ENCODE peak calls at places on chromosomes 12 and 14, in eight cellular contexts. One of them, this sample, is unnamed.

GRCh38 chr12:127485528-127485927 is 781.4 kb upstream of the TMEM132C start:
- DNase-seq in left ventricle myocardium inferior: no peak
- DNase-seq in hepatocyte: peak; percentile 77
- DNase-seq in aorta: no peak
- DNase-seq in PC-3: peak; percentile 98
- DNase-seq in transverse colon: peak; percentile 13
- DNase-seq in OCI-LY7: no peak
- DNase-seq in CD8-positive, alpha-beta T cell: no peak
- DNase-seq in this sample: no peak

GRCh38 chr12:57720606-57721595 is 17.6 kb downstream of the AGAP2 start:
- DNase-seq in hepatocyte: peak; percentile 2
- DNase-seq in transverse colon: no peak
- DNase-seq in OCI-LY7: no peak
- DNase-seq in left ventricle myocardium inferior: no peak
- DNase-seq in PC-3: no peak
- DNase-seq in aorta: no peak
- DNase-seq in CD8-positive, alpha-beta T cell: no peak
- DNase-seq in this sample: no peak

GRCh38 chr12:52569726-52570125 is 3.9 kb downstream of the KRT74 start:
- DNase-seq in aorta: no peak
- DNase-seq in transverse colon: no peak
- DNase-seq in CD8-positive, alpha-beta T cell: no peak
- DNase-seq in left ventricle myocardium inferior: no peak
- DNase-seq in OCI-LY7: no peak
- DNase-seq in PC-3: no peak
- DNase-seq in hepatocyte: no peak
- DNase-seq in this sample: no peak

GRCh38 chr12:83985068-83985467 is 927.5 kb downstream of the SLC6A15 start:
- DNase-seq in transverse colon: no peak
- DNase-seq in OCI-LY7: no peak
- DNase-seq in left ventricle myocardium inferior: no peak
- DNase-seq in PC-3: peak; percentile 39
- DNase-seq in aorta: no peak
- DNase-seq in CD8-positive, alpha-beta T cell: no peak
- DNase-seq in hepatocyte: no peak
- DNase-seq in this sample: no peak

GRCh38 chr12:42716521-42716920 is 127.0 kb upstream of the PRICKLE1 start:
- DNase-seq in OCI-LY7: no peak
- DNase-seq in PC-3: no peak
- DNase-seq in left ventricle myocardium inferior: no peak
- DNase-seq in hepatocyte: no peak
- DNase-seq in transverse colon: no peak
- DNase-seq in aorta: no peak
- DNase-seq in CD8-positive, alpha-beta T cell: no peak
- DNase-seq in this sample: no peak

GRCh38 chr12:9926876-9927275 is 5.3 kb downstream of the CLEC2A start:
- DNase-seq in transverse colon: no peak
- DNase-seq in aorta: no peak
- DNase-seq in CD8-positive, alpha-beta T cell: no peak
- DNase-seq in left ventricle myocardium inferior: no peak
- DNase-seq in OCI-LY7: no peak
- DNase-seq in hepatocyte: no peak
- DNase-seq in PC-3: no peak
- DNase-seq in this sample: no peak

GRCh38 chr14:22472466-22472865 is 116.6 kb downstream of the DAD1 start:
- DNase-seq in OCI-LY7: no peak
- DNase-seq in aorta: no peak
- DNase-seq in CD8-positive, alpha-beta T cell: no peak
- DNase-seq in left ventricle myocardium inferior: no peak
- DNase-seq in PC-3: no peak
- DNase-seq in hepatocyte: no peak
- DNase-seq in transverse colon: no peak
- DNase-seq in this sample: no peak

GRCh38 chr14:95760596-95760995 is 46.7 kb upstream of the TCL1A start:
- DNase-seq in PC-3: no peak
- DNase-seq in aorta: no peak
- DNase-seq in hepatocyte: no peak
- DNase-seq in OCI-LY7: no peak
- DNase-seq in transverse colon: no peak
- DNase-seq in left ventricle myocardium inferior: no peak
- DNase-seq in CD8-positive, alpha-beta T cell: no peak
- DNase-seq in this sample: no peak

GRCh38 chr12:47408171-47408871 is 297.5 kb downstream of the RPAP3 start:
- DNase-seq in transverse colon: peak; percentile 16
- DNase-seq in hepatocyte: peak; percentile 21
- DNase-seq in CD8-positive, alpha-beta T cell: no peak
- DNase-seq in left ventricle myocardium inferior: no peak
- DNase-seq in PC-3: peak; percentile 83
- DNase-seq in aorta: no peak
- DNase-seq in OCI-LY7: peak; percentile 81
- DNase-seq in this sample: peak; percentile 38

GRCh38 chr14:22791302-22791701 is 23.9 kb downstream of the SLC7A7 start:
- DNase-seq in OCI-LY7: no peak
- DNase-seq in transverse colon: no peak
- DNase-seq in hepatocyte: peak; percentile 73
- DNase-seq in aorta: no peak
- DNase-seq in CD8-positive, alpha-beta T cell: no peak
- DNase-seq in PC-3: peak; percentile 50
- DNase-seq in left ventricle myocardium inferior: no peak
- DNase-seq in this sample: no peak

GRCh38 chr14:104983231-104983721 is 2.3 kb upstream of the CLBA1 start:
- DNase-seq in transverse colon: no peak
- DNase-seq in hepatocyte: peak; percentile 4
- DNase-seq in PC-3: no peak
- DNase-seq in aorta: no peak
- DNase-seq in OCI-LY7: no peak
- DNase-seq in left ventricle myocardium inferior: no peak
- DNase-seq in CD8-positive, alpha-beta T cell: no peak
- DNase-seq in this sample: no peak

GRCh38 chr12:103308396-103308795 is 187.4 kb downstream of the C12orf42 start:
- DNase-seq in left ventricle myocardium inferior: no peak
- DNase-seq in transverse colon: no peak
- DNase-seq in aorta: no peak
- DNase-seq in CD8-positive, alpha-beta T cell: no peak
- DNase-seq in OCI-LY7: no peak
- DNase-seq in PC-3: no peak
- DNase-seq in hepatocyte: no peak
- DNase-seq in this sample: no peak

GRCh38 chr14:36524874-36525745 is 5.1 kb upstream of the NKX2-1 start:
- DNase-seq in PC-3: peak; percentile 62
- DNase-seq in left ventricle myocardium inferior: no peak
- DNase-seq in OCI-LY7: no peak
- DNase-seq in aorta: no peak
- DNase-seq in transverse colon: peak; percentile 36
- DNase-seq in hepatocyte: peak; percentile 71
- DNase-seq in CD8-positive, alpha-beta T cell: no peak
- DNase-seq in this sample: no peak

GRCh38 chr12:49761677-49762467 is 20.5 kb downstream of the TMBIM6 start:
- DNase-seq in PC-3: no peak
- DNase-seq in OCI-LY7: no peak
- DNase-seq in left ventricle myocardium inferior: no peak
- DNase-seq in transverse colon: no peak
- DNase-seq in CD8-positive, alpha-beta T cell: no peak
- DNase-seq in aorta: no peak
- DNase-seq in hepatocyte: no peak
- DNase-seq in this sample: no peak

GRCh38 chr12:101823891-101824290 is 6.9 kb downstream of the GNPTAB start:
- DNase-seq in transverse colon: peak; percentile 50
- DNase-seq in OCI-LY7: peak; percentile 93
- DNase-seq in left ventricle myocardium inferior: peak; percentile 39
- DNase-seq in PC-3: peak; percentile 64
- DNase-seq in CD8-positive, alpha-beta T cell: peak; percentile 51
- DNase-seq in aorta: no peak
- DNase-seq in hepatocyte: peak; percentile 23
- DNase-seq in this sample: peak; percentile 80

GRCh38 chr14:50530794-50531193 is 1.6 kb downstream of the MAP4K5 start:
- DNase-seq in PC-3: peak; percentile 26
- DNase-seq in left ventricle myocardium inferior: no peak
- DNase-seq in hepatocyte: no peak
- DNase-seq in aorta: no peak
- DNase-seq in transverse colon: no peak
- DNase-seq in CD8-positive, alpha-beta T cell: no peak
- DNase-seq in OCI-LY7: peak; percentile 10
- DNase-seq in this sample: no peak
- H3K27ac ChIP-seq in PC-3: peak overlapping the region; percentile 72
- H3K27ac ChIP-seq in left ventricle myocardium inferior: no peak overlapping the region
- H3K27ac ChIP-seq in hepatocyte: peak overlapping the region; percentile 99
- H3K27ac ChIP-seq in aorta: no peak overlapping the region
- H3K27ac ChIP-seq in transverse colon: peak overlapping the region; percentile 97
- H3K27ac ChIP-seq in CD8-positive, alpha-beta T cell: no peak overlapping the region
- H3K27ac ChIP-seq in OCI-LY7: no peak overlapping the region
- H3K27ac ChIP-seq in this sample: no peak overlapping the region

DNA sequence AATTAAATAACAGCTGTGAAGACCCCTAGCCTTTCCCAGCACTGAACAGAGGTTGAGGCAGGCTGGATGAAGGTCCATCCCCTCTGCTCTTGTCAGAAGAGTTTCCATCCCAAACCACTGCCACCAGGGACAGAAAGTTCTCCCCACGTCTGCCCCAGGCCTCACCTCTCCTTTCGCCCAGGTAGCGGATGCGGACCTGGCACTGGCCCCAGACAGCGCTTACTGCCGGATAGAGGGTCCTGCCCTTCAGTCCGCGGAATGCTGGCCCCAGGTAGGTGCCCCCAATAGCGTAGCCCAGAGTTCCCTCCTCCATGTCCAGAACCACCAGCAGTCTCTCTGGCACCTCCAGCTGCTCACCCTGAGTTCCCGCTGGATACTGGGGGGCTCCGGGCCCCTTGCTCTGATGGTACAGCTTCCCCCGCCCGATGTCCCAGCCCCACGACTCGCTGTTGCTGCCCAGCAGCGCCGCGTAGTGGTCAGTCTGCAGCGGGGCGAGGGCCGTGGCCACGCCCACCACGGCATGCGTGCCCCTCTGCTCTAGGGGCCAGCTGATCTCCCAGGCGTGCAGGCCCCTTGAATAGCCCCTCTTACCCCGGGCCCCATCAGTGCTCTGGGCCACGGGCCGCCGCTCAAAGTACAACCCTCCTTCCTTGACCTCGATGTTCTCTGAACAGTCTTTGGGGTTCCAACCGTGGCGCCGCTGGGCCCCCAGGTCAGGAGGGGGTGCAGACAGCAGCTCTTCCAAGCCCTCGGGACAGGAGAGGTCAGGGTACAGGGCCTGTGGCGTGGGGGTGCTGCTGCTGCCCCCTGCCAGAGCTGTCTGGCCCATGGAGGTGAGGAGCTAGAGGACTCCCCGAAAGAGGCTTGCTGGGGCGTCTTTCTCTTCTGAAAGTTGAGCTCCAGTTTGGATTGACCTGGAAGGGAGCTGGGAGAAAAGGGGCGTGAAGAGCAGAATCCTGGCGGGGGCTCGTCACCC is 742 bp downstream of the SPSB2 start:
- DNase-seq in transverse colon: peak; percentile 91
- DNase-seq in CD8-positive, alpha-beta T cell: peak; percentile 80
- DNase-seq in aorta: peak; percentile 96
- DNase-seq in PC-3: peak; percentile 82
- DNase-seq in hepatocyte: peak; percentile 93
- DNase-seq in left ventricle myocardium inferior: peak; percentile 83
- DNase-seq in OCI-LY7: peak; percentile 87
- DNase-seq in this sample: peak; percentile 82
- H3K4me1 ChIP-seq in transverse colon: peaks cover 51% of the 10 kb centered on the region
- H3K4me1 ChIP-seq in CD8-positive, alpha-beta T cell: peaks cover 46% of the 10 kb centered on the region
- H3K4me1 ChIP-seq in aorta: peaks cover 1% of the 10 kb centered on the region
- H3K4me1 ChIP-seq in PC-3: peaks cover 31% of the 10 kb centered on the region
- H3K4me1 ChIP-seq in hepatocyte: peaks cover 29% of the 10 kb centered on the region
- H3K4me1 ChIP-seq in left ventricle myocardium inferior: peaks cover 62% of the 10 kb centered on the region
- H3K4me1 ChIP-seq in OCI-LY7: peaks cover 49% of the 10 kb centered on the region
- H3K4me1 ChIP-seq in this sample: peaks cover 42% of the 10 kb centered on the region

DNA sequence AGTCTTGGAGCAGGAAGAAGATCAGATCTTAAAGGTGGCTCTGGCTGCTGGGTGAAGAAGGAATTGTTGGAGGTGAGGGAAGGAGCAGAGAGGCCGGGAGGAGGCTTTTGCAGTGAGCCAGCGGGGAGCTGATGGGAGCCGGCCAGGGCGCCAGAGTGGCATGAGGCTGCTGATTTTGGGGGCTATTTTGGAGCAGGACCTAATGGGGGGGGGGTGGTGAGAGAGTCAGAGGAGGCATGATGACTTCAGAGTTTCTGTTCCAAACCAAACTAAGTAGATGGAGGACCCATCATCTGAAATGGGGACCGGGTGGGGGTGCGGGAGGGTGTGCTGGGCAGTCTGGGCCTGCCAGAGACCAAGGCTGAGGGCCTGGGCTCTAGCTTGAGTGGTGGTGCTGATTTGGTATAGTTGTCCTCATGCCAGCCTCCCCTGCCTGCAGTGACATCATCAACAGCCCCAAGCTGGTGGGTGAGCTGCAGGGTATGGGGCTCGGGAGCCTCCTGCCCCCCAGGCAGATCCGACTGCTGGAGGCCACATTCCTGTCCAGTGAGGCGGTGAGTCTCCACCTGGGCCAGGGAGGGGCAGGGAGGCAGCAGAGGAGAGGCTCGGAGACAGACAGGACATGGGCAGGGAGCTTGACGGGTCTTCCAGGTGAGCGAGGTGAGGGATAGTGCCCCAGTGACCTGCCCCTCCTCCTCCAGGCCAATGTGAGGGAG is 6.2 kb downstream of the TNFAIP2 start:
- DNase-seq in transverse colon: no peak
- DNase-seq in hepatocyte: no peak
- DNase-seq in PC-3: peak; percentile 81
- DNase-seq in CD8-positive, alpha-beta T cell: no peak
- DNase-seq in left ventricle myocardium inferior: no peak
- DNase-seq in OCI-LY7: no peak
- DNase-seq in aorta: no peak
- DNase-seq in this sample: no peak
- H3K4me3 ChIP-seq in transverse colon: no peak overlapping the region
- H3K4me3 ChIP-seq in hepatocyte: no peak overlapping the region
- H3K4me3 ChIP-seq in PC-3: peak overlapping the region; percentile 32
- H3K4me3 ChIP-seq in CD8-positive, alpha-beta T cell: no peak overlapping the region
- H3K4me3 ChIP-seq in left ventricle myocardium inferior: no peak overlapping the region
- H3K4me3 ChIP-seq in OCI-LY7: no peak overlapping the region
- H3K4me3 ChIP-seq in aorta: no peak overlapping the region
- H3K4me3 ChIP-seq in this sample: no peak overlapping the region

GRCh38 chr14:75545907-75546306 is 23.6 kb downstream of the BATF start:
- DNase-seq in transverse colon: no peak
- DNase-seq in left ventricle myocardium inferior: no peak
- DNase-seq in PC-3: no peak
- DNase-seq in aorta: no peak
- DNase-seq in CD8-positive, alpha-beta T cell: no peak
- DNase-seq in OCI-LY7: no peak
- DNase-seq in hepatocyte: no peak
- DNase-seq in this sample: no peak

GRCh38 chr14:75540479-75540851 is 18.2 kb downstream of the BATF start:
- DNase-seq in left ventricle myocardium inferior: no peak
- DNase-seq in hepatocyte: no peak
- DNase-seq in OCI-LY7: no peak
- DNase-seq in CD8-positive, alpha-beta T cell: no peak
- DNase-seq in transverse colon: no peak
- DNase-seq in aorta: no peak
- DNase-seq in PC-3: no peak
- DNase-seq in this sample: no peak

GRCh38 chr14:75543786-75544185 is 21.5 kb downstream of the BATF start:
- DNase-seq in CD8-positive, alpha-beta T cell: no peak
- DNase-seq in OCI-LY7: no peak
- DNase-seq in aorta: no peak
- DNase-seq in left ventricle myocardium inferior: no peak
- DNase-seq in transverse colon: no peak
- DNase-seq in PC-3: no peak
- DNase-seq in hepatocyte: no peak
- DNase-seq in this sample: no peak

GRCh38 chr14:75542585-75543091 is 20.4 kb downstream of the BATF start:
- DNase-seq in left ventricle myocardium inferior: peak; percentile 59
- DNase-seq in CD8-positive, alpha-beta T cell: peak; percentile 47
- DNase-seq in transverse colon: peak; percentile 64
- DNase-seq in PC-3: no peak
- DNase-seq in aorta: peak; percentile 79
- DNase-seq in OCI-LY7: peak; percentile 22
- DNase-seq in hepatocyte: peak; percentile 68
- DNase-seq in this sample: peak; percentile 63

GRCh38 chr14:75543258-75543657 is 21.0 kb downstream of the BATF start:
- DNase-seq in OCI-LY7: peak; percentile 10
- DNase-seq in left ventricle myocardium inferior: no peak
- DNase-seq in PC-3: no peak
- DNase-seq in transverse colon: no peak
- DNase-seq in CD8-positive, alpha-beta T cell: no peak
- DNase-seq in hepatocyte: no peak
- DNase-seq in aorta: no peak
- DNase-seq in this sample: no peak
- H3K27ac ChIP-seq in OCI-LY7: no peak overlapping the region
- H3K27ac ChIP-seq in left ventricle myocardium inferior: no peak overlapping the region
- H3K27ac ChIP-seq in PC-3: no peak overlapping the region
- H3K27ac ChIP-seq in transverse colon: peak overlapping the region; percentile 74
- H3K27ac ChIP-seq in CD8-positive, alpha-beta T cell: peak overlapping the region; percentile 19
- H3K27ac ChIP-seq in hepatocyte: peak overlapping the region; percentile 73
- H3K27ac ChIP-seq in aorta: peak overlapping the region; percentile 3
- H3K27ac ChIP-seq in this sample: peak overlapping the region; percentile 70

This sample was measured in CD8-positive, alpha-beta memory T cell.